ENCODE peak calls at places on chromosome 20, in four cellular contexts. J, L, P and D are unnamed samples.

GRCh38 chr20:53238121-53238660 is 266.0 kb downstream of the TSHZ2 start:
- DNase-seq in P (no peak), J (no peak), L (no peak), D (no peak)

GRCh38 chr20:50842821-50843220 is 48.0 kb downstream of the BCAS4 start:
- DNase-seq in L (no peak), J (no peak), P (no peak), D (no peak)

GRCh38 chr20:47557218-47557617 is 55.5 kb downstream of the NCOA3 start:
- DNase-seq in P (no peak), J (no peak), L (no peak), D (no peak)

GRCh38 chr20:59578602-59579403 is 25.5 kb upstream of the PHACTR3 start:
- DNase-seq in P (no peak), J (no peak), L (no peak), D (no peak)

GRCh38 chr20:14902432-14903089 is 565.1 kb upstream of the FLRT3 start:
- DNase-seq in J (no peak), P (no peak), L (no peak), D (no peak)

GRCh38 chr20:55581519-55581918 is 423.8 kb downstream of the CBLN4 start:
- DNase-seq in L (no peak), J (no peak), P (no peak), D (no peak)

GRCh38 chr20:49276895-49277785 is 717 bp downstream of the ZNFX1 start:
- DNase-seq in L (peak), P (peak), J (no peak), D (no peak)

GRCh38 chr20:57272883-57273282 is 6.4 kb upstream of the BMP7 start:
- DNase-seq in P (no peak), J (no peak), L (no peak), D (no peak)

GRCh38 chr20:50292324-50293243 is 102.0 kb downstream of the CEBPB start:
- DNase-seq in P (no peak), J (peak), L (peak), D (no peak)

GRCh38 chr20:43191946-43192847 is 2.5 kb upstream of the PTPRT start:
- DNase-seq in J (peak), L (peak), P (peak), D (peak)
- TF ChIP-seq CTCF in J (peak), L (peak), P (peak), D (peak)

DNA sequence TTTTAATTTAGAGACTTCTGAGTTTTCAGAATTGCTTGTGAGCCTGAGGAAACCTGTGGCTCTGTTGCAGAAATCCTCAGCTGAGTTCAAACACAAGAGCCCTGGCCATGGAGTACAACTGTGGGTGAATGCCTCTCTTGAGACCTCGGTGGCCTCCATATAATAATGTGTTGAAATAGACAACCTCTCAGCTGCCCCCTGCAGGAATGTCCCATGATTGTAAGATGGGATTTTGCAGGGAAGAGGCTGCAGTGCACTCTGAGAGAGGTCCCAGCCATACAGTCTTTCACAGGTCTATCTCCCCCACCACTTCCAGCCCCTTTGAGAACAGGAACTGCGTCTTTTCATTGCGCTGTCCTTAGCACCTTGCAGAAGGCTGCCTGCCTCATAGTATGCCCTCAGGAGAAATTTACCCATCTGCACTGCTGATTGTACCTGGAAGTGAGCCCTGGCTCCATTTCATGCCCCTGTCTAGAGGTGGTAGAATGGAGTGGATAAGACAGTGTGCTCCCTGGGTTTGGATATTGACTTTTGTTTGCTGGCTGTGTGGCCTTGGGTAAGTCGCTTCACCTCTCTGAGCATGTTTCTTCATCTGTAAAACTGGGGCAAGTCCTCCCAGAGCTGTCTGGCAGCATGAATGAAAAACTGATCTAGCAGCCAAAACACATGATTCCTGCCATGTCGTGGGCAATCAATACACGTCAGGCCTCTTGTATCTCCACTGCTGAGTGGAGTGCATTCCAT is 16.8 kb upstream of the CDH22 start:
- DNase-seq in L (no peak), P (no peak), J (peak), D (peak)
- TF ChIP-seq CTCF in L (peak), P (peak), J (peak), D (peak)

DNA sequence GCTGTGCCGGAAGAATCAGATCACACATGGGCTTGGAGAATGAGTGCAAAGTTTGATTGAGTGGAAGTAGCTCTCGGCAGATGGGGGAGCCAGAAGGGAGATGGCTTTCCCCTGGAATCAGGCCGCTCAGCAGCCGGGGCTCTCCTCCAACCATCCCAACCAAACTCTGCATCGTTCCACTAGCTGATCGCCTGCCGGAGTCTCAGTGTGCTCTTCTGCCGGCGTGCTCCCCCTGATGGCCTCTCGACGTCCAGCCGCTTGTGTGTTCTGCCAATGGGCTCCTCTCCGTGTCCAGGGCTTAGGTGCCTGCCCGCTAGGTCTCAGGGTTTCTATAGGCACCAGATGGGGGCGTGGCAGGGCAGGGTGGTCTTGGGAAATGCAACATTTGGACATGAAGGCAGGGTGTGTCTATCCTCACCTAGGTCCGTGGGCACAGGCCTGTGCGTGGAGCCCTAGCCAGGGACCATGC is 4.9 kb upstream of the BIRC7 start:
- DNase-seq in J (peak), P (no peak), L (peak), D (peak)
- TF ChIP-seq CTCF in J (peak), P (peak), L (peak), D (peak)

GRCh38 chr20:64223526-64224067 is 32.0 kb upstream of the PCMTD2 start:
- DNase-seq in P (peak), J (peak), L (peak), D (peak)
- TF ChIP-seq CTCF in P (peak), J (peak), L (peak), D (peak)

GRCh38 chr20:4490045-4490444 is 231.7 kb upstream of the PRND start:
- DNase-seq in L (no peak), P (no peak), J (no peak), D (no peak)
- TF ChIP-seq CTCF in L (no peak), P (no peak), J (no peak), D (no peak)

GRCh38 chr20:4684837-4685413 is 36.8 kb upstream of the PRND start:
- DNase-seq in P (no peak), J (peak), L (no peak), D (no peak)
- TF ChIP-seq CTCF in P (no peak), J (peak), L (no peak), D (no peak)

GRCh38 chr20:7981374-7981773 is 38.2 kb downstream of the TMX4 start:
- DNase-seq in L (no peak), P (no peak), J (no peak), D (no peak)
- TF ChIP-seq CTCF in L (no peak), P (no peak), J (no peak), D (no peak)

DNA sequence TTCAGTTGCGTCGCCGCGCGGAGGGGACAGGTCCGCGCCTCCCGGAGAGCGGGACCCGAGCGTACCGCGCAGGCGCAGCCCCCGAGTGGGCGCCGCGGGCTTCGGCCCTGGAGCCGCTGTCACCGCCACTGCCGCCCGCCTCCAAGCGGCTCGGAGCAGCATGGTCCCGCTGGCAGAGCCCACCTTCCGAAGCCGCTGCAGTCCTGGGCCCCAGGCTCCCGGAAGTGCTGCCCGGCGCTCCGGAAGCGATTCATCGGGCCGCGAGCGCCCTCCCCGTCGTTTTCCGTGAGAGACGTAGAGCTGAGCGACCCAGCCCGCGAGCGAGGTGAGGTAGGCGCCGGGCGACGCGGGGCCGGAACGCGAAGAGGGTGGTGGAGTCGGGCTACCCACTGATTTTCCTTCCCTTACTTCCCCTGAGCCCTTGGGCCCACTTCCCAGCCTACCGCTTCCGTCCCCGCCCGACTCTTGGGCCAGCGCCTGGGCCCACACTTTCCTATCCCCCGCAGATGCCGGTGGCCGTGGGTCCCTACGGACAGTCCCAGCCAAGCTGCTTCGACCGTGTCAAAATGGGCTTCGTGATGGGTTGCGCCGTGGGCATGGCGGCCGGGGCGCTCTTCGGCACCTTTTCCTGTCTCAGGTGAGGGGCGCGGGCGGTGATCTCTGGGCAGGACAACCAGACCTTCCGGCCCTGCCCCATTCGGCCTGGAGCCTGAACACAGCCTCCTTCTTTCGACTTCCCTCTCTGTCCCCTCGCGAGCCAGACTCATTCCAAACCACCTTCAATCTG is at the start of the genes NFS1 and ROMO1:
- DNase-seq in P (peak), J (peak), L (peak), D (peak)
- TF ChIP-seq CTCF in P (peak), J (no peak), L (no peak), D (peak)

GRCh38 chr20:33894798-33895197 is 83.7 kb downstream of the CHMP4B start:
- DNase-seq in L (no peak), P (no peak), J (no peak), D (no peak)

GRCh38 chr20:33900515-33901131 is 89.5 kb downstream of the CHMP4B start:
- DNase-seq in L (no peak), J (no peak), P (no peak), D (no peak)

GRCh38 chr20:33896509-33896908 is 85.4 kb downstream of the CHMP4B start:
- DNase-seq in J (peak), L (no peak), P (no peak), D (no peak)

GRCh38 chr20:33899106-33899505 is 88.0 kb downstream of the CHMP4B start:
- DNase-seq in P (no peak), L (no peak), J (no peak), D (no peak)

GRCh38 chr20:33897313-33897912 is 86.3 kb downstream of the CHMP4B start:
- DNase-seq in L (no peak), J (no peak), P (no peak), D (peak)
- TF ChIP-seq CTCF in L (no peak), J (no peak), P (peak), D (peak)